ENCODE peak calls at places on chromosomes 6 and 20, in ten cellular contexts. A is ureter; E is SW480; P is HCEC 1CT; H is stimulated activated CD4-positive, alpha-beta T cell treated with anti-CD3 and anti-CD28 coated beads, Interleukin-4, amount 100 ng/mL, for 1 hour; D is Calu3; Z is AG09319; Y is left ventricle myocardium inferior; X is activated CD4-positive, alpha-beta T cell treated with anti-CD3 and anti-CD28 coated beads, Interleukin-2, amount 10 ng/mL, durations not matched to agents 7 days and 5 days; K is T-cell. F is an unnamed sample.

GRCh38 chr6:20377623-20378265 is 23.9 kb upstream of the E2F3 start:
- DNase-seq in A (no peak), E (peak), P (peak), H (no peak), D (no peak), Z (peak), Y (no peak), X (no peak), K (no peak), F (no peak)

GRCh38 chr6:96520039-96520850 is 1.4 kb upstream of the UFL1 start:
- DNase-seq in A (peak), E (peak), P (no peak), H (no peak), D (peak), Z (no peak), Y (no peak), X (no peak), K (no peak), F (no peak)

GRCh38 chr6:73565767-73566485 is 45.1 kb upstream of the EEF1A1 start:
- DNase-seq in A (no peak), E (peak), P (no peak), H (no peak), D (no peak), Z (no peak), Y (no peak), X (no peak), K (no peak), F (no peak)

GRCh38 chr6:161547617-161548016 is 273.8 kb upstream of the AGPAT4 start:
- DNase-seq in A (no peak), E (no peak), P (no peak), H (no peak), D (no peak), Z (no peak), Y (no peak), X (no peak), K (no peak), F (no peak)

GRCh38 chr6:52992980-52993379 is 2.1 kb downstream of the GSTA4 start:
- DNase-seq in A (no peak), E (no peak), P (peak), H (no peak), D (no peak), Z (no peak), Y (no peak), X (no peak), K (no peak), F (no peak)

GRCh38 chr6:89379281-89379680 is 26.8 kb upstream of the UBE2J1 start:
- DNase-seq in A (no peak), E (no peak), P (no peak), H (no peak), D (no peak), Z (no peak), Y (no peak), X (no peak), K (no peak), F (no peak)

GRCh38 chr6:9405825-9406224 is 970.5 kb upstream of the SLC35B3 start:
- DNase-seq in A (no peak), E (no peak), P (no peak), H (no peak), D (no peak), Z (no peak), Y (no peak), X (no peak), K (no peak), F (no peak)

GRCh38 chr6:130274007-130274406 is 51.3 kb upstream of the SAMD3 start:
- DNase-seq in A (no peak), E (no peak), P (no peak), H (no peak), D (no peak), Z (no peak), Y (no peak), X (no peak), K (no peak), F (no peak)

GRCh38 chr6:119557239-119557638 is 207.7 kb upstream of the MAN1A1 start:
- DNase-seq in A (no peak), E (no peak), P (no peak), H (no peak), D (no peak), Z (no peak), Y (no peak), X (no peak), K (no peak), F (no peak)

GRCh38 chr20:9025643-9026042 is 43.2 kb upstream of the PLCB4 start:
- DNase-seq in A (no peak), E (no peak), P (peak), H (no peak), D (no peak), Z (peak), Y (no peak), X (no peak), K (no peak), F (no peak)